ENCODE peak calls at places on chromosomes 1 and 21, in eight cellular contexts. J is PC-3; K is endothelial cell of umbilical vein; I is right atrium auricular region; A is upper lobe of right lung; C is CD8-positive, alpha-beta T cell; F is mammary epithelial cell; E is body of pancreas. N is an unnamed sample. For H3K4me1 and H3K27me3, the result is how much of the 10 kb centered on the place peaks cover.

GRCh38 chr1:25954371-25954938 is 43.4 kb downstream of the PAFAH2 start:
- DNase-seq in J (no peak), K (no peak), C (no peak), A (no peak), E (no peak), I (no peak), F (peak), N (no peak)

GRCh38 chr1:32345289-32345827 is 9.3 kb upstream of the MARCKSL1 start:
- DNase-seq in E (peak), J (no peak), A (no peak), K (peak), I (no peak), C (no peak), F (no peak), N (peak)

GRCh38 chr1:17235135-17235880 is 13.6 kb upstream of the PADI3 start:
- DNase-seq in J (no peak), A (no peak), I (no peak), C (no peak), F (no peak), K (no peak), E (no peak), N (no peak)

GRCh38 chr21:25934771-25935224 is 200.0 kb downstream of the GABPA start:
- DNase-seq in A (peak), C (no peak), I (peak), K (peak), F (peak), J (peak), E (peak), N (peak)

GRCh38 chr1:79190074-79190473 is 183.5 kb upstream of the ADGRL4 start:
- DNase-seq in J (peak), F (no peak), A (no peak), C (no peak), K (no peak), I (no peak), E (no peak), N (no peak)

GRCh38 chr1:20584890-20585289 is 4.0 kb upstream of the CDA start:
- DNase-seq in F (peak), K (no peak), E (no peak), C (no peak), A (no peak), J (peak), I (no peak), N (no peak)

GRCh38 chr1:4549933-4550332 is 104.5 kb upstream of the AJAP1 start:
- DNase-seq in K (no peak), E (no peak), A (no peak), F (no peak), I (no peak), C (no peak), J (peak), N (no peak)

GRCh38 chr1:83882906-83883305 is 116.0 kb downstream of the TTLL7 start:
- DNase-seq in A (no peak), C (no peak), J (peak), F (peak), I (no peak), K (peak), E (no peak), N (no peak)

GRCh38 chr21:42538479-42539275 is 25.0 kb downstream of the SLC37A1 start:
- DNase-seq in A (peak), K (no peak), I (no peak), C (no peak), F (no peak), E (no peak), J (no peak), N (no peak)

GRCh38 chr1:104932030-104932915 is 1182.6 kb downstream of the AMY1C start:
- DNase-seq in E (no peak), A (no peak), C (no peak), K (no peak), I (no peak), F (no peak), J (no peak), N (no peak)

GRCh38 chr1:21762022-21762404 is 20.9 kb downstream of the USP48 start:
- DNase-seq in K (no peak), J (no peak), C (no peak), A (no peak), E (no peak), I (no peak), F (no peak), N (no peak)

GRCh38 chr1:177567393-177567792 is 396.6 kb downstream of the BRINP2 start:
- DNase-seq in K (no peak), I (no peak), C (no peak), J (peak), F (peak), E (no peak), A (no peak), N (no peak)

GRCh38 chr1:192418886-192419285 is 102.1 kb downstream of the RGS21 start:
- DNase-seq in E (no peak), C (no peak), K (no peak), J (no peak), A (no peak), I (no peak), F (no peak), N (no peak)

GRCh38 chr1:235885654-235886238 is 19.0 kb upstream of the LYST start:
- DNase-seq in F (no peak), C (no peak), E (no peak), A (no peak), K (no peak), I (no peak), J (no peak), N (no peak)

GRCh38 chr1:39507230-39507928 is 15.9 kb downstream of the BMP8A start:
- DNase-seq in F (no peak), C (no peak), I (no peak), K (no peak), E (no peak), J (peak), A (no peak), N (no peak)

GRCh38 chr1:27488523-27489138 is 1.3 kb downstream of the WASF2 start:
- DNase-seq in C (no peak), J (peak), E (no peak), A (no peak), K (peak), F (peak), I (no peak), N (no peak)

GRCh38 chr1:180946537-180947507 is 34.1 kb downstream of the KIAA1614 start:
- DNase-seq in J (no peak), K (no peak), C (no peak), A (no peak), I (no peak), E (no peak), F (no peak), N (no peak)

GRCh38 chr1:85572574-85572973 is 8.0 kb upstream of the CCN1 start:
- DNase-seq in A (no peak), I (no peak), C (no peak), E (no peak), F (peak), J (no peak), K (no peak), N (no peak)

GRCh38 chr1:94725566-94725965 is 94.6 kb upstream of the SLC44A3 start:
- DNase-seq in F (peak), K (no peak), J (peak), I (no peak), C (no peak), A (no peak), E (no peak), N (no peak)

GRCh38 chr1:15432327-15432726 is 5.9 kb upstream of the CTRC start:
- DNase-seq in C (no peak), F (no peak), A (no peak), E (peak), J (no peak), K (no peak), I (no peak), N (peak)

GRCh38 chr1:107590895-107591622 is 373.9 kb downstream of the VAV3 start:
- DNase-seq in K (no peak), A (no peak), C (no peak), E (no peak), J (no peak), F (no peak), I (no peak), N (no peak)

GRCh38 chr1:161999318-162000052 is 24.2 kb downstream of the OLFML2B start:
- DNase-seq in K (no peak), C (no peak), I (no peak), E (no peak), F (no peak), A (peak), J (no peak), N (no peak)

GRCh38 chr1:221824909-221825308 is 83.0 kb upstream of the DUSP10 start:
- DNase-seq in K (no peak), E (no peak), J (no peak), F (no peak), C (no peak), A (no peak), I (no peak), N (no peak)
- H3K4me1 ChIP-seq in K (under half), E (under half), J (under half), F (under half), C (under half), A (under half), I (under half), N (under half)

GRCh38 chr21:14918542-14918941 is 146.3 kb downstream of the NRIP1 start:
- DNase-seq in J (no peak), E (no peak), C (no peak), A (no peak), F (no peak), I (no peak), K (no peak), N (no peak)

GRCh38 chr21:14917762-14918161 is 147.0 kb downstream of the NRIP1 start:
- DNase-seq in I (no peak), E (no peak), K (no peak), A (no peak), J (no peak), C (no peak), F (no peak), N (no peak)

GRCh38 chr21:14926186-14926585 is 138.6 kb downstream of the NRIP1 start:
- DNase-seq in E (no peak), C (no peak), J (no peak), F (no peak), K (no peak), I (no peak), A (no peak), N (no peak)

GRCh38 chr21:14923468-14923867 is 141.3 kb downstream of the NRIP1 start:
- DNase-seq in E (no peak), A (no peak), I (no peak), C (no peak), K (no peak), F (peak), J (no peak), N (no peak)

DNA sequence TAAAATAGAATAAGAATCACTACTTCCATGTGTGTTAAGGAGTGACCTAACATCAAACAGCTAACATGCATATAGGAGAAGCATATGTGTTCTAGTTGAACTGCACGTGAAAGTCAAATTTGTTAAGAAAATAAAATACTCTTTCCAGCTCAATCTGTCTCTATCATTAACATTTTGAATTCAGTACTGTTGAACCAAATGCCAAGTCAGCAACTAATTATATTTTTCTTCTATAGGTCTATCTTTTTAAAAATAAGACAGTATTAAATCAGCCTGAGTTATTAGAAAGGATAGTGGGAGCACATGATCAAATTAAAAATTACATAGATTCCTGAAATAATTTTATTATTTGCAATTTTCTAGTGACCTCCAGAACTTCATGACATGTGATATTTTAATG is 141.8 kb downstream of the NRIP1 start:
- DNase-seq in J (no peak), I (no peak), F (no peak), K (no peak), A (no peak), E (no peak), C (no peak), N (no peak)
- H3K27me3 ChIP-seq in J (under half), I (under half), F (under half), K (under half), A (under half), E (under half), C (under half), N (under half)

DNA sequence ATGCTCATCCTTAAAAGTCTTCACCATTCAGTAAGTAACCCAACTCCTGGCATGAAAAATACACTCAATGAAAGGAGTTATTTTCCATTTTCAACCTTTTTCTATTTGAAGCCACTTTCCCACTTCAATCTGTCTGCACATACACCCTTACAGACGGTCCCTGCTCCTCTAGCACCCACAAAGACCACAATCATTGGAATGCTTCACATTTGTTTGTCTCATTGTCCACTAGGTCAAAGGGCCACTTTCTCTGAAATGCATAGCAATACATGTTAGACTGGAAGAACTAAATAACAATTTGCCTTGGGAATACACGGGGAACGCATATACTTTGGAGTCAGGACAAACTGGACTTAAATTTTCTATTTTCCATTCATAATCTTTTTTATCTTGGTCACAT is 487.1 kb upstream of the C1orf87 start:
- DNase-seq in E (no peak), J (no peak), C (no peak), I (no peak), F (no peak), K (no peak), A (no peak), N (no peak)
- H3K4me1 ChIP-seq in E (under half), J (under half), C (under half), I (under half), F (under half), K (under half), A (under half), N (under half)

GRCh38 chr21:29637126-29637525 is 302.7 kb downstream of the GRIK1 start:
- DNase-seq in F (no peak), A (no peak), C (no peak), J (no peak), E (no peak), I (no peak), K (no peak), N (no peak)

GRCh38 chr21:29633766-29634165 is 306.0 kb downstream of the GRIK1 start:
- DNase-seq in F (no peak), C (no peak), E (no peak), A (no peak), J (no peak), K (no peak), I (no peak), N (no peak)

GRCh38 chr21:29637553-29637952 is 302.2 kb downstream of the GRIK1 start:
- DNase-seq in I (no peak), C (no peak), K (no peak), A (no peak), J (no peak), F (no peak), E (no peak), N (no peak)

GRCh38 chr21:29638138-29638537 is 301.7 kb downstream of the GRIK1 start:
- DNase-seq in I (no peak), F (no peak), C (no peak), K (no peak), A (no peak), J (no peak), E (no peak), N (no peak)

GRCh38 chr21:29634410-29634809 is 305.4 kb downstream of the GRIK1 start:
- DNase-seq in C (no peak), E (no peak), I (no peak), K (no peak), J (no peak), F (no peak), A (no peak), N (no peak)
- H3K27me3 ChIP-seq in C (under half), E (under half), I (under half), K (under half), J (under half), F (under half), A (under half), N (under half)

DNA sequence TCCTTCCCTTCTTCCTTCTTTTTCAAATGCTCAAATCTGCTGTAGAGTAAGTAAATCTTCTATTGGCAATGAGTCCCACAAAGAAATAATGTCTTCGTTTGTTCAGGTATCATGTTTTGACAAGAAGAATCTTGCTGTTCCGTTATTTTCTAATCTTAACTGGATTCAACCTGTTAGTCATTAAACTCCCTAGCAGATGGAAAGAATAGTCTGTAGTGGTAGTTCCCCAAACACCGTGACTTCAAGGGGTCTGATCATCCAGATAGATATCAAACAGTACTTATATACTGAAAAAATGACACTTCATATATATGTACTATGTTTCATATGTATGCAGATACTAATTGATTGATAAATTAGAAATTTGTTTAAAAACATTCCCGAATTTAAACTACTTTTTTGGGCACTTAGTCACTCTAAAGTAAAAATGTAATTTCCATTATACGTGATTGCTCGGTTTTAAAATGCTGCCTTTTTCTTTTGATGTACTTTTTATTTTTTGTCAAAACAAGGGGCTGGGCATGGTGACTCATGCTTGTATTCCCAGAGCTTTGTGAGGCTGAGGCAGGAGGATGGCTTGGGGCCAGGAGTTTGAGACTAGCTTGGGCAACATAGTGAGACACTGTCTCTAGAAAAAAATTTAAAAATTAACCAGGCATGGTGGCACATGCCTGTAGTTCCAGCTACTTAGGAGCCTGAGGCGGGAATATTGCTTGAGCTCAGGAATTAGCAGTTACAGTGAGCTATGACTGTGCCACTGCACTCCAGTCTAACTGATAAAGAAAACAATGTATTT is 335.7 kb upstream of the SNX7 start:
- DNase-seq in K (peak), F (peak), C (no peak), I (peak), A (no peak), E (peak), J (peak), N (peak)
- H3K4me1 ChIP-seq in K (half or more), F (half or more), C (under half), I (under half), A (under half), E (under half), J (half or more), N (under half)

DNA sequence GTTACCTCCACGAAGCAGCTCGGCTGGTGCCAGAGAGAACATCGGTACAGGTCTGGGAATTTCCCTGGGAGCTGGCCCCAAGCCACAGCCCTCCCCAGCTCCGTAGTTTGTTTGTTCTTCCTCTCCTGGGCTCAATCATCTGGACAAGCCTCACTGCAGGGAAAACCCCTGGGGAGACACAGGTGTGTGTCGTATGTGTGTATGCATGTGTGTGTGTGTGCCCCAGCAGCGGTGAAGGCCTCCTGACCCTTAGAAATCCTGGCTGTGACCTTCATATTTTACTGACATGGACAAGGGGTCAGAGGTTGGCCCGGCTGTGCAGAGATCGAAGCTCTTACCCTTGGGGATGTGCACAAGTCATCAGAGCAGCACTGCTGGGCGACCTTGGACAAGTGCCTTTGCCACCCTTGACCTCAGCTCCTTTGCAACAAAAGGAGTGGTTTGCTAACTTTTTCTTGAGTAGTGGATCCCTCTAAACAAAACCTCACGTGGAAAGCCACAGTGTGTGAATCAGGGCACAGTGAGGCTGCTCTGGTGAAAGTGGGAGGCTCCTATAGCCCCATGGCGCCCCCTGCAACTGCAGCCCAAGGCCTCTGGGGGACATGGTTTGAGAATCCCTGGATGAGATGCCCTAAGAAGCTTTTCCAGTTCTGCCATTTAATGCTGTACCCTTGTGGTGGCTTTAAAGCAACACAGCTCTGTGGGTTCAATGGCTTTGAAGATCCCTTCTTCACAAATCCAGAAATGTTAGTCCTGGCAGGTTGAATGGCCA is 12.3 kb upstream of the IL22RA1 start:
- DNase-seq in A (no peak), E (peak), K (no peak), I (no peak), J (peak), F (peak), C (no peak), N (peak)
- H3K27me3 ChIP-seq in A (under half), E (under half), K (under half), I (under half), J (under half), F (under half), C (under half), N (under half)

DNA sequence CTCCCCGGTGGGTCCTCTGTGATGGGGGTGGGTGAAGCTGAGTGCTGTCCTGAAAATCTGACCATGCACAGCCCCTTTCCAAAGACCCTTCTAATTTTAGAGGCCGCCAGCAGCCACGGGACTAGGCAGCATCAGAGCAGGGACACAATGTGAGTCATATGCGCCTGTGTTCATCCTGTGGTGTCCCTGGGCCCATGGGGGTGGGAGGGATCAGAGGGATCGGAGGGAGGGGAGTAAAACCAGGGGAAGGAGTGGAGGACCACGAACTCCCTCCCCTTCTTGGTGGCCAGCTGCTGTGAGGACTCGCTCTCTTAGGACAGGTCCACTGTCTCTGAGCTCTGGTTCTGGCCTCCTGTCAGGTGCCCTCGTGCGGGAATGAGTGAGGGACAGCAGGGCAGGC is 61.5 kb downstream of the ADARB1 start:
- DNase-seq in F (no peak), C (no peak), J (no peak), A (no peak), K (no peak), E (no peak), I (no peak), N (no peak)
- H3K4me1 ChIP-seq in F (under half), C (under half), J (under half), A (under half), K (under half), E (under half), I (under half), N (under half)

GRCh38 chr1:226552061-226552460 is 3.5 kb downstream of the STUM start:
- DNase-seq in I (no peak), C (no peak), K (no peak), A (no peak), J (no peak), E (no peak), F (no peak), N (no peak)
- H3K27me3 ChIP-seq in I (under half), C (under half), K (half or more), A (under half), J (half or more), E (under half), F (under half), N (under half)

N was measured in stomach.